ENCODE peak calls at places on chromosomes 12 and 14, in eight cellular contexts. One of them, this sample, is unnamed.

GRCh38 chr12:12791756-12792346 is 6.4 kb downstream of the APOLD1 start:
- DNase-seq in GM10248: no peak
- DNase-seq in adrenal gland: no peak
- DNase-seq in H4: no peak
- DNase-seq in stimulated activated CD4-positive, alpha-beta T cell treated with anti-CD3 and anti-CD28 coated beads, Interleukin-2, amount 100 ng/mL, for 24 hours: no peak
- DNase-seq in NCI-H748 treated with DMSO at 0.1 percent for 48 hours: no peak
- DNase-seq in posterior cingulate gyrus: no peak
- DNase-seq in ovary: peak
- DNase-seq in this sample: no peak

GRCh38 chr12:80936642-80937390 is 918 bp downstream of the LIN7A start:
- DNase-seq in posterior cingulate gyrus: peak
- DNase-seq in H4: peak
- DNase-seq in ovary: peak
- DNase-seq in stimulated activated CD4-positive, alpha-beta T cell treated with anti-CD3 and anti-CD28 coated beads, Interleukin-2, amount 100 ng/mL, for 24 hours: no peak
- DNase-seq in GM10248: peak
- DNase-seq in adrenal gland: peak
- DNase-seq in NCI-H748 treated with DMSO at 0.1 percent for 48 hours: no peak
- DNase-seq in this sample: no peak

GRCh38 chr14:29637406-29637805 is 290.2 kb downstream of the PRKD1 start:
- DNase-seq in NCI-H748 treated with DMSO at 0.1 percent for 48 hours: no peak
- DNase-seq in adrenal gland: peak
- DNase-seq in posterior cingulate gyrus: peak
- DNase-seq in GM10248: no peak
- DNase-seq in H4: peak
- DNase-seq in stimulated activated CD4-positive, alpha-beta T cell treated with anti-CD3 and anti-CD28 coated beads, Interleukin-2, amount 100 ng/mL, for 24 hours: no peak
- DNase-seq in ovary: peak
- DNase-seq in this sample: peak

GRCh38 chr12:102800565-102800964 is 116.5 kb downstream of the PAH start:
- DNase-seq in posterior cingulate gyrus: no peak
- DNase-seq in NCI-H748 treated with DMSO at 0.1 percent for 48 hours: no peak
- DNase-seq in stimulated activated CD4-positive, alpha-beta T cell treated with anti-CD3 and anti-CD28 coated beads, Interleukin-2, amount 100 ng/mL, for 24 hours: no peak
- DNase-seq in ovary: no peak
- DNase-seq in adrenal gland: no peak
- DNase-seq in GM10248: no peak
- DNase-seq in H4: no peak
- DNase-seq in this sample: no peak

GRCh38 chr14:27371868-27372267 is 774.0 kb upstream of the NOVA1 start:
- DNase-seq in stimulated activated CD4-positive, alpha-beta T cell treated with anti-CD3 and anti-CD28 coated beads, Interleukin-2, amount 100 ng/mL, for 24 hours: no peak
- DNase-seq in adrenal gland: no peak
- DNase-seq in ovary: no peak
- DNase-seq in H4: no peak
- DNase-seq in NCI-H748 treated with DMSO at 0.1 percent for 48 hours: no peak
- DNase-seq in posterior cingulate gyrus: no peak
- DNase-seq in GM10248: no peak
- DNase-seq in this sample: no peak

GRCh38 chr14:105474478-105475268 is at the start of gene CRIP2:
- DNase-seq in ovary: peak
- DNase-seq in GM10248: peak
- DNase-seq in NCI-H748 treated with DMSO at 0.1 percent for 48 hours: no peak
- DNase-seq in posterior cingulate gyrus: no peak
- DNase-seq in stimulated activated CD4-positive, alpha-beta T cell treated with anti-CD3 and anti-CD28 coated beads, Interleukin-2, amount 100 ng/mL, for 24 hours: peak
- DNase-seq in H4: no peak
- DNase-seq in adrenal gland: no peak
- DNase-seq in this sample: no peak

GRCh38 chr12:121786441-121786825 is 7.1 kb downstream of the RHOF start:
- DNase-seq in GM10248: no peak
- DNase-seq in posterior cingulate gyrus: no peak
- DNase-seq in adrenal gland: peak
- DNase-seq in stimulated activated CD4-positive, alpha-beta T cell treated with anti-CD3 and anti-CD28 coated beads, Interleukin-2, amount 100 ng/mL, for 24 hours: peak
- DNase-seq in ovary: no peak
- DNase-seq in NCI-H748 treated with DMSO at 0.1 percent for 48 hours: no peak
- DNase-seq in H4: peak
- DNase-seq in this sample: no peak

GRCh38 chr12:130041983-130042812 is 120.1 kb upstream of the FZD10 start:
- DNase-seq in adrenal gland: peak
- DNase-seq in stimulated activated CD4-positive, alpha-beta T cell treated with anti-CD3 and anti-CD28 coated beads, Interleukin-2, amount 100 ng/mL, for 24 hours: peak
- DNase-seq in GM10248: no peak
- DNase-seq in ovary: peak
- DNase-seq in NCI-H748 treated with DMSO at 0.1 percent for 48 hours: peak
- DNase-seq in posterior cingulate gyrus: peak
- DNase-seq in H4: no peak
- DNase-seq in this sample: no peak

GRCh38 chr12:8145754-8146415 is 10.9 kb upstream of the ZNF705A start:
- DNase-seq in stimulated activated CD4-positive, alpha-beta T cell treated with anti-CD3 and anti-CD28 coated beads, Interleukin-2, amount 100 ng/mL, for 24 hours: no peak
- DNase-seq in adrenal gland: peak
- DNase-seq in NCI-H748 treated with DMSO at 0.1 percent for 48 hours: no peak
- DNase-seq in GM10248: no peak
- DNase-seq in H4: peak
- DNase-seq in ovary: peak
- DNase-seq in posterior cingulate gyrus: peak
- DNase-seq in this sample: no peak

GRCh38 chr12:65798903-65799302 is 25.4 kb upstream of the HMGA2 start:
- DNase-seq in GM10248: no peak
- DNase-seq in NCI-H748 treated with DMSO at 0.1 percent for 48 hours: no peak
- DNase-seq in adrenal gland: no peak
- DNase-seq in stimulated activated CD4-positive, alpha-beta T cell treated with anti-CD3 and anti-CD28 coated beads, Interleukin-2, amount 100 ng/mL, for 24 hours: no peak
- DNase-seq in ovary: no peak
- DNase-seq in H4: no peak
- DNase-seq in posterior cingulate gyrus: no peak
- DNase-seq in this sample: no peak

GRCh38 chr14:61923348-61923747 is 161.1 kb downstream of the SNAPC1 start:
- DNase-seq in NCI-H748 treated with DMSO at 0.1 percent for 48 hours: no peak
- DNase-seq in adrenal gland: no peak
- DNase-seq in posterior cingulate gyrus: no peak
- DNase-seq in ovary: no peak
- DNase-seq in H4: no peak
- DNase-seq in stimulated activated CD4-positive, alpha-beta T cell treated with anti-CD3 and anti-CD28 coated beads, Interleukin-2, amount 100 ng/mL, for 24 hours: no peak
- DNase-seq in GM10248: no peak
- DNase-seq in this sample: no peak

GRCh38 chr12:3700861-3701260 is 52.0 kb downstream of the CRACR2A start:
- DNase-seq in H4: no peak
- DNase-seq in adrenal gland: no peak
- DNase-seq in stimulated activated CD4-positive, alpha-beta T cell treated with anti-CD3 and anti-CD28 coated beads, Interleukin-2, amount 100 ng/mL, for 24 hours: no peak
- DNase-seq in posterior cingulate gyrus: no peak
- DNase-seq in ovary: no peak
- DNase-seq in NCI-H748 treated with DMSO at 0.1 percent for 48 hours: no peak
- DNase-seq in GM10248: no peak
- DNase-seq in this sample: no peak

GRCh38 chr12:4037747-4038312 is 164.6 kb upstream of the PARP11 start:
- DNase-seq in ovary: peak
- DNase-seq in stimulated activated CD4-positive, alpha-beta T cell treated with anti-CD3 and anti-CD28 coated beads, Interleukin-2, amount 100 ng/mL, for 24 hours: no peak
- DNase-seq in adrenal gland: peak
- DNase-seq in NCI-H748 treated with DMSO at 0.1 percent for 48 hours: no peak
- DNase-seq in GM10248: no peak
- DNase-seq in H4: no peak
- DNase-seq in posterior cingulate gyrus: peak
- DNase-seq in this sample: no peak

GRCh38 chr12:103742349-103742784 is 98.7 kb downstream of the NT5DC3 start:
- DNase-seq in NCI-H748 treated with DMSO at 0.1 percent for 48 hours: peak
- DNase-seq in posterior cingulate gyrus: no peak
- DNase-seq in GM10248: no peak
- DNase-seq in adrenal gland: peak
- DNase-seq in stimulated activated CD4-positive, alpha-beta T cell treated with anti-CD3 and anti-CD28 coated beads, Interleukin-2, amount 100 ng/mL, for 24 hours: no peak
- DNase-seq in H4: peak
- DNase-seq in ovary: no peak
- DNase-seq in this sample: peak

GRCh38 chr12:33828326-33828725 is 194.0 kb upstream of the ALG10 start:
- DNase-seq in H4: peak
- DNase-seq in NCI-H748 treated with DMSO at 0.1 percent for 48 hours: peak
- DNase-seq in adrenal gland: no peak
- DNase-seq in GM10248: no peak
- DNase-seq in stimulated activated CD4-positive, alpha-beta T cell treated with anti-CD3 and anti-CD28 coated beads, Interleukin-2, amount 100 ng/mL, for 24 hours: no peak
- DNase-seq in posterior cingulate gyrus: no peak
- DNase-seq in ovary: no peak
- DNase-seq in this sample: no peak

GRCh38 chr14:20603813-20604212 is 12.6 kb upstream of the RNASE12 start:
- DNase-seq in posterior cingulate gyrus: no peak
- DNase-seq in stimulated activated CD4-positive, alpha-beta T cell treated with anti-CD3 and anti-CD28 coated beads, Interleukin-2, amount 100 ng/mL, for 24 hours: no peak
- DNase-seq in H4: no peak
- DNase-seq in NCI-H748 treated with DMSO at 0.1 percent for 48 hours: no peak
- DNase-seq in ovary: no peak
- DNase-seq in GM10248: no peak
- DNase-seq in adrenal gland: no peak
- DNase-seq in this sample: no peak

GRCh38 chr14:20934148-20934762 is 21.0 kb upstream of the RNASE2 start:
- DNase-seq in posterior cingulate gyrus: no peak
- DNase-seq in NCI-H748 treated with DMSO at 0.1 percent for 48 hours: no peak
- DNase-seq in stimulated activated CD4-positive, alpha-beta T cell treated with anti-CD3 and anti-CD28 coated beads, Interleukin-2, amount 100 ng/mL, for 24 hours: peak
- DNase-seq in ovary: no peak
- DNase-seq in adrenal gland: peak
- DNase-seq in GM10248: peak
- DNase-seq in H4: no peak
- DNase-seq in this sample: no peak

GRCh38 chr12:122740351-122740750 is 9.7 kb upstream of the HCAR1 start:
- DNase-seq in stimulated activated CD4-positive, alpha-beta T cell treated with anti-CD3 and anti-CD28 coated beads, Interleukin-2, amount 100 ng/mL, for 24 hours: no peak
- DNase-seq in H4: peak
- DNase-seq in adrenal gland: no peak
- DNase-seq in posterior cingulate gyrus: no peak
- DNase-seq in ovary: no peak
- DNase-seq in NCI-H748 treated with DMSO at 0.1 percent for 48 hours: no peak
- DNase-seq in GM10248: no peak
- DNase-seq in this sample: no peak

This sample was measured in NCI-H2081 treated with DMSO at 0.1 percent for 48 hours.